ENCODE peak calls at places on chromosomes 4 and X, in six cellular contexts. L, S, Y, T, Q and J are unnamed samples.

GRCh38 chrX:147710301-147710700 is 201.4 kb upstream of the FMR1 start:
- DNase-seq in L (no peak), S (no peak), Y (no peak), T (no peak), Q (no peak), J (no peak)

GRCh38 chr4:123477804-123478209 is 81.2 kb downstream of the SPRY1 start:
- DNase-seq in L (peak; percentile 47), S (no peak), Y (no peak), T (peak; percentile 70), Q (no peak), J (no peak)

GRCh38 chr4:165010487-165010886 is 21.3 kb upstream of the TRIM60 start:
- DNase-seq in L (no peak), S (no peak), Y (no peak), T (no peak), Q (no peak), J (no peak)

GRCh38 chr4:125303821-125304220 is 10.9 kb upstream of the FAT4 start:
- DNase-seq in L (no peak), S (no peak), Y (no peak), T (no peak), Q (no peak), J (no peak)

GRCh38 chr4:81165853-81166430 is 49.1 kb downstream of the PRKG2 start:
- DNase-seq in L (peak; percentile 84), S (no peak), Y (no peak), T (no peak), Q (no peak), J (no peak)

GRCh38 chr4:156347412-156348075 is 393.9 kb upstream of the CTSO start:
- DNase-seq in L (peak; percentile 70), S (no peak), Y (peak; percentile 14), T (no peak), Q (no peak), J (no peak)

GRCh38 chr4:2930135-2930805 is 32.9 kb downstream of the NOP14 start:
- DNase-seq in L (no peak), S (no peak), Y (peak; percentile 31), T (no peak), Q (peak; percentile 36), J (no peak)

GRCh38 chr4:43456383-43456782 is 563.9 kb downstream of the GRXCR1 start:
- DNase-seq in L (peak; percentile 78), S (no peak), Y (no peak), T (no peak), Q (no peak), J (no peak)

GRCh38 chr4:110680217-110680616 is 57.3 kb upstream of the PITX2 start:
- DNase-seq in L (no peak), S (no peak), Y (no peak), T (no peak), Q (no peak), J (no peak)

GRCh38 chr4:65450899-65451298 is 219.4 kb downstream of the EPHA5 start:
- DNase-seq in L (no peak), S (no peak), Y (no peak), T (no peak), Q (no peak), J (no peak)

GRCh38 chr4:136637071-136637777 is 895.1 kb downstream of the PCDH18 start:
- DNase-seq in L (peak; percentile 8), S (no peak), Y (peak; percentile 36), T (peak; percentile 19), Q (no peak), J (peak; percentile 69)

GRCh38 chr4:55143858-55144257 is 18.5 kb upstream of the KDR start:
- DNase-seq in L (no peak), S (no peak), Y (no peak), T (no peak), Q (no peak), J (no peak)

GRCh38 chrX:133608406-133608805 is 193.1 kb upstream of the GPC4 start:
- DNase-seq in L (peak; percentile 86), S (no peak), Y (no peak), T (no peak), Q (no peak), J (no peak)

GRCh38 chrX:50814701-50815476 is 895 bp upstream of the SHROOM4 start:
- DNase-seq in L (peak; percentile 44), S (peak; percentile 19), Y (peak; percentile 13), T (no peak), Q (no peak), J (peak; percentile 10)

DNA sequence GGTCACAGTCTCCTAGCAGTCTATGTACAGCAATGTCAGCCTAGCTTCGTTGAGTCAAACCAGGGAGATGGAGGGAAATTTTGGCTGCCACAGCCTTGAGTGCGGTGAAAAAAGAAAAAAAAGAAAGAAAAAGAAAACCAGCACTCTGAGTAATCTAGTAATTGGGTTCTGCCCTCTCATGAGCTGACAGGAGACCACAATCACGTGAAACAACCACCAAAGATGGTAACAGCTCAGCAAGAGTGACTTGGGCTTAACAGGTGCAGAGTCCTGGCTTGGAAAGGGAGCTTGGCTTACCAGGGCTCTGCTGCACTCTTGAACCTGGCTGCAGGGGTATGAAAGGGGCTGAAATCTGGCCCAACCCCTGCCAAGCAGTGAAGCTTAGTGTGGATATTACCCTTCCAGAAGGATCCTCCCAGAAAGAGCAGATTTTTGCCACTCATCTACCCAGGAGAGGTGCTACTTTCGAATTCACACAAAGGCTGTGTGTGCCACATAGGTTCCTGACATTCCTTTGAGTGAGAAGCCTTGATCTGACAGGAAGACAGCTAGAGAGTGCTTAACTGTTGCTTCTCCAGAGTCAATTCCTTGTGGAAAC is 350.3 kb downstream of the PTTG2 start:
- DNase-seq in L (no peak), S (no peak), Y (no peak), T (no peak), Q (no peak), J (no peak)
- H3K4me3 ChIP-seq in L (no peak overlapping the region), S (no peak overlapping the region), Y (no peak overlapping the region), T (no peak overlapping the region), Q (no peak overlapping the region), J (no peak overlapping the region)

DNA sequence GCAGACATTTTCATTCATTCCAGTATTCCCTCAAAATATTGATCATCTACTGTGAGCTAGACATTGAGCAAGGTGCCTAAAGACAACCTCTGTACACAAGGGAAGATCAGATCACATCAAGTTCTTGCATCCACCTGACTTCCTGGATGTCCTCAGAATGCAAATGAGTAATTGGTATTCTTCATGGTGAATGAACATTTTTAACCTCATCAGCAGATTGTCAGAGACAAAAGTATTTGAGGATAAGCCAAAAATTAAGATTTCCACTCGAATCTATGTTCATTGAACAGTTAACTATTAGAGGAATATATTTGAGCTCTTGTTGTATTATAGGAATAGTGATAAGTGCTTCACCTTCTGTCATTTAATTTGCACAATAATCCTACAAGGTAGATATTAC is 1.3 kb downstream of the SMARCAD1 start:
- DNase-seq in L (no peak), S (no peak), Y (no peak), T (peak; percentile 17), Q (no peak), J (no peak)
- H3K4me3 ChIP-seq in L (peak overlapping the region; percentile 95), S (peak overlapping the region; percentile 82), Y (peak overlapping the region; percentile 51), T (peak overlapping the region; percentile 73), Q (peak overlapping the region; percentile 66), J (no peak overlapping the region)

GRCh38 chr4:26029512-26030131 is 115.6 kb downstream of the SMIM20 start:
- DNase-seq in L (no peak), S (no peak), Y (no peak), T (no peak), Q (no peak), J (no peak)

GRCh38 chr4:26030260-26030667 is 116.2 kb downstream of the SMIM20 start:
- DNase-seq in L (no peak), S (no peak), Y (no peak), T (no peak), Q (no peak), J (no peak)

GRCh38 chr4:26028793-26029511 is 114.9 kb downstream of the SMIM20 start:
- DNase-seq in L (peak; percentile 62), S (peak; percentile 63), Y (peak; percentile 90), T (no peak), Q (peak; percentile 86), J (peak; percentile 65)

GRCh38 chr4:26030780-26031179 is 116.8 kb downstream of the SMIM20 start:
- DNase-seq in L (no peak), S (no peak), Y (no peak), T (no peak), Q (no peak), J (no peak)

DNA sequence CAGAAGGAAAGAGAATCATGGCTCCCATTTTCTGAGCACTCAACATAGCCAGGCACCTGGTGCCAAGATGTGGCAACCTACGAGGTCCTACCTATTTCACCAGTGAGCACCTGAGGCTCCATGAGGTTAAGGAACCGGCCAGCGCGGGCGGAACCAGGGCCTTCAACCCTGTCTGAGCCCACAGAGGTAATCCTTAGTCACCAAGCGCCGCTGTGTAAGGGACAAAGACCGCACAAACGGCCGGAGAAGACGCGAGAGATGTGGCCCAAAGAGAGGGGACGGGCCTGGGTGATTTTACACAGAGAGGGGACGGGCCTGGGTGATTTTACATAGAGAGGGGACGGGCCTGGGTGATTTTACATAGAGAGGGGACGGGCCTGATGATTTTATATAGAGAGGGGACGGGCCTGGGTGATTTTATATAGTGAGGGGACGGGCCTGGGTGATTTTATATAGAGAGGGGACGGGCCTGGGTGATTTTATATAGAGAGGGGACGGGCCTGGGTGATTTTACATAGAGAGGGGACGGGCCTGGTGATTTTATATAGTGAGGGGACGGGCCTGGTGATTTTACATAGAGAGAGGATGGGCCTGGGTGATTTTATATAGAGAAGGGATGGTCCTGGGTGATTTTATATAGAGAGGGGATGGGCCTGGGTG is 114.2 kb downstream of the SMIM20 start:
- DNase-seq in L (no peak), S (no peak), Y (no peak), T (no peak), Q (no peak), J (no peak)
- H3K4me3 ChIP-seq in L (no peak overlapping the region), S (no peak overlapping the region), Y (no peak overlapping the region), T (no peak overlapping the region), Q (no peak overlapping the region), J (peak overlapping the region; percentile 33)

GRCh38 chr4:152352645-152353116 is 183.2 kb downstream of the FBXW7 start:
- DNase-seq in L (peak; percentile 98), S (peak; percentile 28), Y (peak; percentile 82), T (peak; percentile 8), Q (no peak), J (peak; percentile 63)

GRCh38 chr4:152352215-152352614 is 183.7 kb downstream of the FBXW7 start:
- DNase-seq in L (no peak), S (no peak), Y (no peak), T (no peak), Q (no peak), J (no peak)

GRCh38 chr4:152348670-152349069 is 187.2 kb downstream of the FBXW7 start:
- DNase-seq in L (peak; percentile 26), S (no peak), Y (no peak), T (no peak), Q (no peak), J (no peak)

GRCh38 chr4:152346979-152347378 is 188.9 kb downstream of the FBXW7 start:
- DNase-seq in L (no peak), S (no peak), Y (no peak), T (no peak), Q (no peak), J (no peak)

DNA sequence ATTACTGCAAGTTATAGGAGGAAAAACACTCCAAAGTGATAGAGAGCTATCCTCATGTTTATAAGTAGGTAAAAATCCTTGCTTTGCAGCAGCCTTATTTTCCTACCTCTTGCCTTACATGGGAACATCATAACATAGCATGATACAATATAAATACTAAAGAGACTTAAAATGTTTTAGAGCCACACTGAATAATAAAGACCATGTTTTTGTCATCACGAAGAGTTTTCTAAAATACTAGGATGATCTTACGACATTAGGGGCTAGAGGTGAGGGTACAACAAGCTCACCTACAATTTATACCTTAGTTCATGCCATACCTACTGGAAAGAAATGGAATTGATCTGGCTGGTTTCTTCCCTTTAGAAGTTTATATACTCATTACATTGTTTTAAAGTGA is 184.8 kb downstream of the FBXW7 start:
- DNase-seq in L (no peak), S (no peak), Y (no peak), T (no peak), Q (no peak), J (no peak)
- H3K4me3 ChIP-seq in L (peak overlapping the region; percentile 81), S (no peak overlapping the region), Y (peak overlapping the region; percentile 32), T (no peak overlapping the region), Q (peak overlapping the region; percentile 39), J (no peak overlapping the region)